ENCODE peak calls at places on chromosomes 7 and 10, in nine cellular contexts. One of them, this sample, is unnamed.

GRCh38 chr7:1555046-1555812 is 776 bp downstream of the TMEM184A start:
- DNase-seq in hepatocyte: peak; percentile 93
- DNase-seq in nephron progenitor cell: peak; percentile 62
- DNase-seq in astrocyte: peak; percentile 71
- DNase-seq in glutamatergic neuron: peak; percentile 85
- DNase-seq in fibroblast of pulmonary artery: peak; percentile 82
- DNase-seq in fibroblast of lung: peak; percentile 79
- DNase-seq in left ventricle myocardium inferior: no peak
- DNase-seq in adrenal gland: peak; percentile 61
- DNase-seq in this sample: no peak

GRCh38 chr7:38630720-38631673 is at the start of gene AMPH:
- DNase-seq in adrenal gland: no peak
- DNase-seq in astrocyte: peak; percentile 51
- DNase-seq in glutamatergic neuron: peak; percentile 84
- DNase-seq in fibroblast of pulmonary artery: peak; percentile 44
- DNase-seq in fibroblast of lung: peak; percentile 53
- DNase-seq in nephron progenitor cell: peak; percentile 84
- DNase-seq in hepatocyte: peak; percentile 57
- DNase-seq in left ventricle myocardium inferior: peak; percentile 75
- DNase-seq in this sample: no peak

GRCh38 chr7:34136698-34137097 is 231.4 kb downstream of the BMPER start:
- DNase-seq in fibroblast of pulmonary artery: no peak
- DNase-seq in adrenal gland: no peak
- DNase-seq in glutamatergic neuron: no peak
- DNase-seq in astrocyte: no peak
- DNase-seq in nephron progenitor cell: no peak
- DNase-seq in left ventricle myocardium inferior: no peak
- DNase-seq in fibroblast of lung: no peak
- DNase-seq in hepatocyte: no peak
- DNase-seq in this sample: no peak

GRCh38 chr10:113566888-113567287 is 14.0 kb downstream of the HABP2 start:
- DNase-seq in glutamatergic neuron: no peak
- DNase-seq in fibroblast of lung: no peak
- DNase-seq in adrenal gland: no peak
- DNase-seq in left ventricle myocardium inferior: no peak
- DNase-seq in hepatocyte: no peak
- DNase-seq in astrocyte: no peak
- DNase-seq in fibroblast of pulmonary artery: no peak
- DNase-seq in nephron progenitor cell: no peak
- DNase-seq in this sample: no peak

GRCh38 chr7:106072715-106073091 is 39.4 kb downstream of the SYPL1 start:
- DNase-seq in adrenal gland: no peak
- DNase-seq in fibroblast of pulmonary artery: no peak
- DNase-seq in fibroblast of lung: no peak
- DNase-seq in nephron progenitor cell: no peak
- DNase-seq in left ventricle myocardium inferior: no peak
- DNase-seq in glutamatergic neuron: no peak
- DNase-seq in hepatocyte: no peak
- DNase-seq in astrocyte: no peak
- DNase-seq in this sample: no peak

GRCh38 chr7:40763319-40764287 is 628.8 kb downstream of the SUGCT start:
- DNase-seq in hepatocyte: no peak
- DNase-seq in astrocyte: peak; percentile 53
- DNase-seq in nephron progenitor cell: no peak
- DNase-seq in adrenal gland: no peak
- DNase-seq in fibroblast of lung: peak; percentile 82
- DNase-seq in fibroblast of pulmonary artery: peak; percentile 32
- DNase-seq in left ventricle myocardium inferior: no peak
- DNase-seq in glutamatergic neuron: no peak
- DNase-seq in this sample: no peak

GRCh38 chr7:124784879-124785818 is 19.6 kb upstream of the GPR37 start:
- DNase-seq in nephron progenitor cell: peak; percentile 60
- DNase-seq in astrocyte: peak; percentile 26
- DNase-seq in fibroblast of lung: peak; percentile 85
- DNase-seq in adrenal gland: peak; percentile 54
- DNase-seq in glutamatergic neuron: peak; percentile 60
- DNase-seq in hepatocyte: peak; percentile 74
- DNase-seq in left ventricle myocardium inferior: no peak
- DNase-seq in fibroblast of pulmonary artery: peak; percentile 74
- DNase-seq in this sample: no peak

GRCh38 chr10:73871915-73872710 is 2.2 kb downstream of the CAMK2G start:
- DNase-seq in astrocyte: no peak
- DNase-seq in left ventricle myocardium inferior: no peak
- DNase-seq in glutamatergic neuron: no peak
- DNase-seq in fibroblast of lung: no peak
- DNase-seq in fibroblast of pulmonary artery: no peak
- DNase-seq in hepatocyte: peak; percentile 58
- DNase-seq in adrenal gland: no peak
- DNase-seq in nephron progenitor cell: no peak
- DNase-seq in this sample: no peak

GRCh38 chr7:142969183-142969582 is 7.0 kb upstream of the KEL start:
- DNase-seq in glutamatergic neuron: no peak
- DNase-seq in hepatocyte: no peak
- DNase-seq in left ventricle myocardium inferior: no peak
- DNase-seq in fibroblast of pulmonary artery: no peak
- DNase-seq in nephron progenitor cell: no peak
- DNase-seq in adrenal gland: no peak
- DNase-seq in astrocyte: no peak
- DNase-seq in fibroblast of lung: no peak
- DNase-seq in this sample: no peak

GRCh38 chr10:49324711-49325110 is 25.7 kb downstream of the C10orf71 start:
- DNase-seq in left ventricle myocardium inferior: no peak
- DNase-seq in glutamatergic neuron: no peak
- DNase-seq in nephron progenitor cell: no peak
- DNase-seq in astrocyte: no peak
- DNase-seq in fibroblast of lung: no peak
- DNase-seq in hepatocyte: no peak
- DNase-seq in fibroblast of pulmonary artery: no peak
- DNase-seq in adrenal gland: peak; percentile 30
- DNase-seq in this sample: no peak
- TF ChIP-seq CTCF in left ventricle myocardium inferior: no peak
- TF ChIP-seq CTCF in glutamatergic neuron: no peak
- TF ChIP-seq CTCF in nephron progenitor cell: no peak
- TF ChIP-seq CTCF in astrocyte: no peak
- TF ChIP-seq CTCF in fibroblast of lung: no peak
- TF ChIP-seq CTCF in hepatocyte: no peak
- TF ChIP-seq CTCF in fibroblast of pulmonary artery: no peak
- TF ChIP-seq CTCF in adrenal gland: no peak
- TF ChIP-seq CTCF in this sample: no peak

GRCh38 chr10:97869091-97870042 is 19.7 kb downstream of the GOLGA7B start:
- DNase-seq in astrocyte: peak; percentile 72
- DNase-seq in hepatocyte: peak; percentile 89
- DNase-seq in left ventricle myocardium inferior: peak; percentile 74
- DNase-seq in glutamatergic neuron: peak; percentile 78
- DNase-seq in nephron progenitor cell: peak; percentile 69
- DNase-seq in adrenal gland: peak; percentile 89
- DNase-seq in fibroblast of pulmonary artery: peak; percentile 83
- DNase-seq in fibroblast of lung: peak; percentile 67
- DNase-seq in this sample: no peak

GRCh38 chr10:97866524-97867219 is 17.0 kb downstream of the GOLGA7B start:
- DNase-seq in left ventricle myocardium inferior: no peak
- DNase-seq in nephron progenitor cell: no peak
- DNase-seq in adrenal gland: no peak
- DNase-seq in glutamatergic neuron: no peak
- DNase-seq in fibroblast of pulmonary artery: no peak
- DNase-seq in fibroblast of lung: no peak
- DNase-seq in astrocyte: no peak
- DNase-seq in hepatocyte: no peak
- DNase-seq in this sample: no peak

GRCh38 chr10:97867220-97867800 is 17.7 kb downstream of the GOLGA7B start:
- DNase-seq in fibroblast of pulmonary artery: no peak
- DNase-seq in glutamatergic neuron: no peak
- DNase-seq in astrocyte: no peak
- DNase-seq in fibroblast of lung: no peak
- DNase-seq in left ventricle myocardium inferior: no peak
- DNase-seq in hepatocyte: no peak
- DNase-seq in adrenal gland: no peak
- DNase-seq in nephron progenitor cell: no peak
- DNase-seq in this sample: no peak

GRCh38 chr10:97865488-97865887 is 15.8 kb downstream of the GOLGA7B start:
- DNase-seq in astrocyte: no peak
- DNase-seq in fibroblast of lung: no peak
- DNase-seq in left ventricle myocardium inferior: no peak
- DNase-seq in fibroblast of pulmonary artery: no peak
- DNase-seq in hepatocyte: no peak
- DNase-seq in glutamatergic neuron: no peak
- DNase-seq in adrenal gland: no peak
- DNase-seq in nephron progenitor cell: no peak
- DNase-seq in this sample: no peak

GRCh38 chr10:97868134-97868685 is 18.6 kb downstream of the GOLGA7B start:
- DNase-seq in hepatocyte: no peak
- DNase-seq in fibroblast of lung: no peak
- DNase-seq in left ventricle myocardium inferior: no peak
- DNase-seq in astrocyte: no peak
- DNase-seq in glutamatergic neuron: no peak
- DNase-seq in nephron progenitor cell: no peak
- DNase-seq in adrenal gland: no peak
- DNase-seq in fibroblast of pulmonary artery: no peak
- DNase-seq in this sample: no peak
- TF ChIP-seq CTCF in hepatocyte: no peak
- TF ChIP-seq CTCF in fibroblast of lung: no peak
- TF ChIP-seq CTCF in left ventricle myocardium inferior: no peak
- TF ChIP-seq CTCF in astrocyte: no peak
- TF ChIP-seq CTCF in glutamatergic neuron: no peak
- TF ChIP-seq CTCF in nephron progenitor cell: no peak
- TF ChIP-seq CTCF in adrenal gland: no peak
- TF ChIP-seq CTCF in fibroblast of pulmonary artery: no peak
- TF ChIP-seq CTCF in this sample: no peak

DNA sequence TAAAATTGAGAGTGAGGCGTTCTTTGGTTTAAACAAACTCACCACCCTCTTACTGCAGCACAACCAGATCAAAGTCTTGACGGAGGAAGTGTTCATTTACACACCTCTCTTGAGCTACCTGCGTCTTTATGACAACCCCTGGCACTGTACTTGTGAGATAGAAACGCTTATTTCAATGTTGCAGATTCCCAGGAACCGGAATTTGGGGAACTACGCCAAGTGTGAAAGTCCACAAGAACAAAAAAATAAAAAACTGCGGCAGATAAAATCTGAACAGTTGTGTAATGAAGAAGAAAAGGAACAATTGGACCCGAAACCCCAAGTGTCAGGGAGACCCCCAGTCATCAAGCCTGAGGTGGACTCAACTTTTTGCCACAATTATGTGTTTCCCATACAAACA is 21.5 kb downstream of the LRRC17 start:
- DNase-seq in fibroblast of pulmonary artery: peak; percentile 72
- DNase-seq in glutamatergic neuron: no peak
- DNase-seq in adrenal gland: no peak
- DNase-seq in fibroblast of lung: no peak
- DNase-seq in hepatocyte: no peak
- DNase-seq in nephron progenitor cell: no peak
- DNase-seq in left ventricle myocardium inferior: no peak
- DNase-seq in astrocyte: no peak
- DNase-seq in this sample: no peak
- TF ChIP-seq CTCF in fibroblast of pulmonary artery: no peak
- TF ChIP-seq CTCF in glutamatergic neuron: no peak
- TF ChIP-seq CTCF in adrenal gland: no peak
- TF ChIP-seq CTCF in fibroblast of lung: no peak
- TF ChIP-seq CTCF in hepatocyte: no peak
- TF ChIP-seq CTCF in nephron progenitor cell: no peak
- TF ChIP-seq CTCF in left ventricle myocardium inferior: no peak
- TF ChIP-seq CTCF in astrocyte: no peak
- TF ChIP-seq CTCF in this sample: no peak

GRCh38 chr7:22300839-22301238 is 56.1 kb downstream of the RAPGEF5 start:
- DNase-seq in hepatocyte: no peak
- DNase-seq in nephron progenitor cell: no peak
- DNase-seq in astrocyte: no peak
- DNase-seq in adrenal gland: no peak
- DNase-seq in fibroblast of lung: no peak
- DNase-seq in fibroblast of pulmonary artery: no peak
- DNase-seq in glutamatergic neuron: no peak
- DNase-seq in left ventricle myocardium inferior: no peak
- DNase-seq in this sample: no peak

GRCh38 chr7:22292519-22292918 is 64.4 kb downstream of the RAPGEF5 start:
- DNase-seq in fibroblast of lung: no peak
- DNase-seq in astrocyte: no peak
- DNase-seq in left ventricle myocardium inferior: no peak
- DNase-seq in hepatocyte: no peak
- DNase-seq in fibroblast of pulmonary artery: no peak
- DNase-seq in nephron progenitor cell: no peak
- DNase-seq in adrenal gland: no peak
- DNase-seq in glutamatergic neuron: no peak
- DNase-seq in this sample: no peak

GRCh38 chr7:22296265-22296566 is 60.7 kb downstream of the RAPGEF5 start:
- DNase-seq in glutamatergic neuron: no peak
- DNase-seq in fibroblast of lung: no peak
- DNase-seq in hepatocyte: no peak
- DNase-seq in nephron progenitor cell: no peak
- DNase-seq in fibroblast of pulmonary artery: no peak
- DNase-seq in astrocyte: no peak
- DNase-seq in left ventricle myocardium inferior: no peak
- DNase-seq in adrenal gland: no peak
- DNase-seq in this sample: no peak

GRCh38 chr7:22295402-22296264 is 61.3 kb downstream of the RAPGEF5 start:
- DNase-seq in astrocyte: no peak
- DNase-seq in fibroblast of pulmonary artery: peak; percentile 12
- DNase-seq in hepatocyte: no peak
- DNase-seq in fibroblast of lung: peak; percentile 11
- DNase-seq in nephron progenitor cell: no peak
- DNase-seq in glutamatergic neuron: no peak
- DNase-seq in adrenal gland: no peak
- DNase-seq in left ventricle myocardium inferior: no peak
- DNase-seq in this sample: no peak

GRCh38 chr7:22296916-22297315 is 60.0 kb downstream of the RAPGEF5 start:
- DNase-seq in glutamatergic neuron: no peak
- DNase-seq in hepatocyte: no peak
- DNase-seq in astrocyte: no peak
- DNase-seq in nephron progenitor cell: no peak
- DNase-seq in fibroblast of pulmonary artery: no peak
- DNase-seq in left ventricle myocardium inferior: no peak
- DNase-seq in fibroblast of lung: peak; percentile 9
- DNase-seq in adrenal gland: no peak
- DNase-seq in this sample: no peak
- TF ChIP-seq CTCF in glutamatergic neuron: no peak
- TF ChIP-seq CTCF in hepatocyte: peak; percentile 31
- TF ChIP-seq CTCF in astrocyte: no peak
- TF ChIP-seq CTCF in nephron progenitor cell: no peak
- TF ChIP-seq CTCF in fibroblast of pulmonary artery: peak; percentile 21
- TF ChIP-seq CTCF in left ventricle myocardium inferior: peak; percentile 39
- TF ChIP-seq CTCF in fibroblast of lung: peak; percentile 27
- TF ChIP-seq CTCF in adrenal gland: no peak
- TF ChIP-seq CTCF in this sample: no peak

DNA sequence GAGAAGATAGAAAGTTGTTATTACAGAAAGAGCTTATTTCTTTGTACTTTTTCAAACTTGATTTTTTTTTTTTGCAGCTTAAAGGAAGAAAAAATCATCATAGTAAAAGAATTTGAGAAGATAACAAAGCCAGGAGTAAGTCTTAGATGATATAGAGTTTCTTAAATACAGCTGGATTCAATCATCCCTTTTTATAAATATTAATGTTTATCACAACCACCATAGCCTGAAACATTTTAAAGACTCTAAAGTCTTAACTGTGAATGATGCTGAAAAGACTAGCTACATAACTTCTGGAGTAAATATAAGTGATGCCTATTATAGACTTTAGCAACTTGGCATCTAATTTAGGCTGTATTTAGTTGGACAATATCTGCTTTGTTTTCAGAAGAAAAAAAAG is 54.8 kb upstream of the FGL2 start:
- DNase-seq in fibroblast of pulmonary artery: no peak
- DNase-seq in left ventricle myocardium inferior: no peak
- DNase-seq in astrocyte: no peak
- DNase-seq in fibroblast of lung: peak; percentile 44
- DNase-seq in nephron progenitor cell: no peak
- DNase-seq in hepatocyte: no peak
- DNase-seq in glutamatergic neuron: no peak
- DNase-seq in adrenal gland: no peak
- DNase-seq in this sample: no peak
- TF ChIP-seq CTCF in fibroblast of pulmonary artery: no peak
- TF ChIP-seq CTCF in left ventricle myocardium inferior: no peak
- TF ChIP-seq CTCF in astrocyte: no peak
- TF ChIP-seq CTCF in fibroblast of lung: no peak
- TF ChIP-seq CTCF in nephron progenitor cell: no peak
- TF ChIP-seq CTCF in hepatocyte: no peak
- TF ChIP-seq CTCF in glutamatergic neuron: no peak
- TF ChIP-seq CTCF in adrenal gland: no peak
- TF ChIP-seq CTCF in this sample: no peak